ENCODE peak calls at places on chromosomes 5 and 9, in four cellular contexts. F is HCT116, U is SK-N-SH, K is HepG2. T is an unnamed sample.

GRCh38 chr5:113050606-113051391 is 74.2 kb downstream of the DCP2 start:
- DNase-seq in U (no peak), K (no peak), F (no peak), T (no peak)

GRCh38 chr9:112104901-112105300 is 70.2 kb downstream of the SUSD1 start:
- DNase-seq in U (no peak), K (no peak), F (no peak), T (no peak)

GRCh38 chr5:174064171-174064570 is 18.7 kb downstream of the NSG2 start:
- DNase-seq in K (no peak), U (no peak), F (no peak), T (no peak)

GRCh38 chr5:2300861-2301610 is 418.3 kb upstream of the IRX4 start:
- DNase-seq in K (no peak), U (no peak), F (no peak), T (no peak)

GRCh38 chr5:141814064-141814982 is 63.9 kb downstream of the PCDH1 start:
- DNase-seq in K (peak; percentile 34), U (peak; percentile 87), F (peak; percentile 36), T (peak; percentile 83)

GRCh38 chr9:111839981-111840380 is 45.2 kb upstream of the SHOC1 start:
- DNase-seq in F (no peak), U (no peak), K (no peak), T (no peak)

GRCh38 chr9:69035438-69036316 is at the start of gene FXN:
- DNase-seq in K (peak; percentile 61), F (peak; percentile 56), U (peak; percentile 94), T (peak; percentile 84)

GRCh38 chr9:72996684-72997314 is 43.9 kb upstream of the ALDH1A1 start:
- DNase-seq in K (no peak), F (no peak), U (no peak), T (no peak)

GRCh38 chr9:78811562-78812276 is 514.8 kb downstream of the PSAT1 start:
- DNase-seq in K (no peak), F (no peak), U (no peak), T (no peak)

GRCh38 chr5:124920909-124921666 is 174.6 kb upstream of the ZNF608 start:
- DNase-seq in U (no peak), F (no peak), K (no peak), T (no peak)

GRCh38 chr5:43940562-43940961 is 337.6 kb downstream of the NNT start:
- DNase-seq in F (no peak), K (no peak), U (no peak), T (no peak)

GRCh38 chr5:120599576-120599975 is 135.5 kb downstream of the PRR16 start:
- DNase-seq in U (no peak), K (no peak), F (no peak), T (no peak)

GRCh38 chr9:133135193-133135745 is 14.2 kb upstream of the RALGDS start:
- DNase-seq in U (peak; percentile 44), F (peak; percentile 90), K (no peak), T (no peak)

GRCh38 chr9:110444911-110445310 is 107.2 kb upstream of the TXNDC8 start:
- DNase-seq in K (no peak), F (no peak), U (no peak), T (no peak)

GRCh38 chr5:67160985-67161384 is 35.6 kb downstream of the CD180 start:
- DNase-seq in F (no peak), U (peak; percentile 49), K (no peak), T (no peak)

GRCh38 chr5:77761606-77762005 is 14.5 kb downstream of the TBCA start:
- DNase-seq in F (no peak), U (no peak), K (no peak), T (no peak)

GRCh38 chr9:117413346-117414219 is 1.3 kb downstream of the ASTN2 start:
- DNase-seq in K (no peak), U (peak; percentile 82), F (no peak), T (no peak)

GRCh38 chr5:78367318-78367991 is 7.0 kb downstream of the SCAMP1 start:
- DNase-seq in U (no peak), K (no peak), F (no peak), T (no peak)

GRCh38 chr9:113548221-113549041 is 84.9 kb downstream of the RGS3 start:
- DNase-seq in U (no peak), K (peak; percentile 93), F (no peak), T (no peak)

GRCh38 chr5:161311965-161312364 is 234.6 kb downstream of the GABRB2 start:
- DNase-seq in F (no peak), U (no peak), K (no peak), T (no peak)

GRCh38 chr9:121085661-121086060 is 10.9 kb downstream of the CNTRL start:
- DNase-seq in K (no peak), F (no peak), U (no peak), T (no peak)

GRCh38 chr5:179221877-179222220 is 123.4 kb downstream of the ADAMTS2 start:
- DNase-seq in F (no peak), U (no peak), K (no peak), T (no peak)

GRCh38 chr5:103466494-103466893 is 96.1 kb downstream of the NUDT12 start:
- DNase-seq in F (no peak), U (no peak), K (no peak), T (no peak)

GRCh38 chr5:53895091-53895683 is 334.7 kb downstream of the NDUFS4 start:
- DNase-seq in K (no peak), U (no peak), F (no peak), T (no peak)

GRCh38 chr5:106637275-106637674 is 1033.5 kb downstream of the EFNA5 start:
- DNase-seq in F (no peak), K (no peak), U (no peak), T (no peak)

GRCh38 chr5:93626801-93627200 is 43.8 kb downstream of the NR2F1 start:
- DNase-seq in U (no peak), K (no peak), F (no peak), T (no peak)
- TF ChIP-seq ELF1 in U (no peak), K (no peak), F (no peak), T (no peak)

GRCh38 chr5:132226516-132227234 is 978 bp downstream of the P4HA2 start:
- DNase-seq in K (no peak), F (no peak), U (no peak), T (no peak)
- TF ChIP-seq ELF1 in K (no peak), F (no peak), U (no peak), T (no peak)

GRCh38 chr5:95631991-95632675 is 12.2 kb downstream of the GPR150 start:
- DNase-seq in U (no peak), K (peak; percentile 24), F (no peak), T (peak; percentile 29)
- TF ChIP-seq ELF1 in U (no peak), K (no peak), F (no peak), T (peak; percentile 74)

GRCh38 chr5:40495172-40495699 is 184.5 kb upstream of the PTGER4 start:
- DNase-seq in F (no peak), U (no peak), K (no peak), T (no peak)
- TF ChIP-seq ELF1 in F (no peak), U (no peak), K (no peak), T (no peak)

GRCh38 chr9:137613738-137614523 is 4.9 kb upstream of the EHMT1 start:
- DNase-seq in K (no peak), U (no peak), F (no peak), T (no peak)
- TF ChIP-seq ELF1 in K (no peak), U (no peak), F (no peak), T (no peak)

GRCh38 chr5:76450059-76450458 is 47.0 kb downstream of the IQGAP2 start:
- DNase-seq in K (no peak), U (no peak), F (no peak), T (no peak)
- TF ChIP-seq ELF1 in K (no peak), U (no peak), F (no peak), T (no peak)

DNA sequence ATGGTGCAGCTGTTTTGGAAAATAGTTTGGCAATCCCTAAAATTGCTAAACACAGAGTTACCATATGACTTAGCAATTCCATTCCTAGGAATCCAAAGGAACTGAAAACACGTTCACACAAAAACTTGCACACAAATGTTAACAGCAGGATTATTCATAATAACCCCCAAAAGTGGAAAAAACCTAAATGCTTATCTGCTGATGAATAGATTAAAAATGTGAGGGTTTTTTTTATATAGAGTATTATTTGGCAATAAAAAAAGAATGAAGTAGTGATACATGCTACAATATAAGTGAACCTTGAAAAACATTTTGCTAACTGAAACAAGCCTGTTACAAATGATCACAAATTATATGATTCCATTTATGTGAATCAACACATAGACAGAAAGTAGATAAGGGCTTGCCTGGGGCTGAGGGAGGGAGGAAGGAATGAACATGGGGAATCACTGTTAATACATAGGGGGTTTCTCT is 45.1 kb upstream of the TRIO start:
- DNase-seq in F (no peak), U (no peak), K (no peak), T (no peak)
- TF ChIP-seq ELF1 in F (no peak), U (no peak), K (no peak), T (no peak)

DNA sequence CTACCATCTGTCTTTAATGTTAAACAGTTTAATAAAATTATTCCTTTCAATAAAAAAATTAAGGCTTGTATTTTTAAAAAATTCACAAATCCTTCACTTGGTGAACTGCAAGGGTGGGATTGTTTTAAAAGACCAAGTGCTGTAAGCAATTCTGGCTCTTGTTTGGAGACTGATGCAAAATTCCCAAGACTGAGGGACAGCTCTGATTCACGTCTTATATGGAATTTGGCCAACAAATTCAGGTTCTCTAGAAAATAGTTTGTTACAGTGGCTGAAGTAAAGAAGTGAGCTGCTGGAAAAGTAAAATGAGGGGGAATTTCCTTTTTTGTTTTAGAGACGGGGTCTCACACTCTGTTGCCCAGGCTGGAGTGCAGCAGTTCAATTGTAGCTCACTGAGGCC is 58.3 kb downstream of the PRELID2 start:
- DNase-seq in U (no peak), K (no peak), F (no peak), T (no peak)
- TF ChIP-seq ELF1 in U (no peak), K (no peak), F (no peak), T (no peak)

DNA sequence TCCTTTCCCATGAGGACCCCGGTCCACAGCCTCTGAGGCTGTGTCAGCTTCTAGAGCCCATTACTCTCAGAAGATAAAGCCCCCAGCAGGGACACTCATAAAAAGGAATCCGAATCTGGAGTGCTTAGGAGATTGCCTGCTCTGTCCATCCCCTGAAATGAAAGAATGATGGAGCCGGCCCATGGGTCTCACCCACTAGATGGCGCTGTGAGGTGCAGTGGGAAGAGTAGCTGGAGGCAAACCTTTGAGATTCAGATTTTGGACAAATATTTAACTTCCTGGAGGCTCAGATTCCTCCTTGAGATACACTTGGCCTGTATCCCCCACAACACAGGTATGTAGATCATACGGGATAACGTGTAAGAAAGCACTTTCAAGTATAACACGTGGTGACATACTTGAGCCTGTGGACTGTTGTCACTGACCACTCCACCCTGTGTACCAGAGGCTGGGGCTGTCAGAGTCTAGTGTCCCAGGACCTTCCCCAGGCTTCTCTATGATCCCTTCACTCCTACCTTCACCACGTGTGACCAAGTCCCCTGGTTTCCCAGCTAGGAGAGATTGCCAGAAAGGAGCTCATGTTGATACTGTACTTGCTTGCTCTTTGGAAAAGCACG is 32.3 kb downstream of the TRMO start:
- DNase-seq in K (no peak), F (no peak), U (peak; percentile 46), T (peak; percentile 69)
- TF ChIP-seq ELF1 in K (no peak), F (no peak), U (no peak), T (no peak)

DNA sequence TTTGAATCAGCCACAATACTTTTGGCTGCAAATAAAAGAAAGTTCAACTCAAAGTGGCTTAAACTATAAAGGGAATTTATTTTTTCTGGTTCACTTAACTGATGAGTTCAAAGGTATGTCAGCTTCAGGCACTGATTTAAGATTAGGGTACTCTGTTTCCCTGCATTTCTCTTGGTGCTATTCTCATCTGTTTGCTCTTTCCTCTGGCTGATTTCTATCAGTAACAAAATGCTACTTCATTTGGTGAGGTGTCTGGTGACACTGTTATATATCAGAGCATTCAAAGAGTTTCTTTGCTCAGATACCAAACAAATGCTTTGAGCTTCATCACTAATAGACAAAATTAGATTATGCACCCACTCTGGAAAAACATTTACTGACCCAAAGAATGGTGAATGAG is 65.9 kb upstream of the HTR4 start:
- DNase-seq in U (peak; percentile 8), K (no peak), F (no peak), T (no peak)
- TF ChIP-seq ELF1 in U (no peak), K (no peak), F (no peak), T (no peak)

T was measured in K562.